ENCODE peak calls at places on chromosome 3, in six cellular contexts. E, H, T, L, S and W are unnamed samples.

GRCh38 chr3:56830884-56831283 is 29.1 kb upstream of the ARHGEF3 start:
- DNase-seq in H (no peak), L (no peak), S (no peak), E (no peak), T (no peak), W (no peak)

GRCh38 chr3:127473244-127474024 is 117.1 kb downstream of the TPRA1 start:
- DNase-seq in H (peak), S (no peak), T (no peak), E (no peak), L (no peak), W (no peak)

GRCh38 chr3:23913182-23913581 is 3.6 kb downstream of the NKIRAS1 start:
- DNase-seq in L (no peak), E (no peak), S (no peak), T (no peak), H (no peak), W (no peak)

GRCh38 chr3:71054312-71054711 is 529.2 kb downstream of the FOXP1 start:
- DNase-seq in T (no peak), S (no peak), H (no peak), E (no peak), L (no peak), W (no peak)

GRCh38 chr3:132892956-132893355 is 145.2 kb upstream of the TMEM108 start:
- DNase-seq in E (no peak), H (no peak), S (no peak), T (no peak), L (no peak), W (no peak)

GRCh38 chr3:23170306-23170705 is 32.8 kb upstream of the UBE2E2 start:
- DNase-seq in L (no peak), T (peak), S (no peak), H (no peak), E (no peak), W (no peak)

GRCh38 chr3:169668081-169668956 is 4.8 kb upstream of the MECOM start:
- DNase-seq in H (no peak), S (no peak), L (no peak), E (peak), T (peak), W (no peak)

GRCh38 chr3:24684506-24685023 is 189.9 kb upstream of the THRB start:
- DNase-seq in L (no peak), T (no peak), E (no peak), S (no peak), H (peak), W (no peak)

GRCh38 chr3:191330309-191330712 is at the start of gene UTS2B:
- DNase-seq in T (peak), S (no peak), E (no peak), H (no peak), L (no peak), W (no peak)

GRCh38 chr3:2206536-2206935 is 107.9 kb downstream of the CNTN4 start:
- DNase-seq in L (no peak), S (no peak), E (no peak), T (no peak), H (no peak), W (no peak)

GRCh38 chr3:57816471-57817105 is 60.5 kb downstream of the SLMAP start:
- DNase-seq in T (peak), H (no peak), L (no peak), S (no peak), E (no peak), W (no peak)